ENCODE peak calls at places on chromosome 4, in four cellular contexts. R is M059J, F is HuH-7, I is psoas muscle. B is an unnamed sample.

GRCh38 chr4:34362654-34363053 is 1881.7 kb downstream of the ARAP2 start:
- DNase-seq in F (no peak), R (peak; percentile 7), I (no peak), B (no peak)

GRCh38 chr4:5524900-5525299 is 183.5 kb downstream of the EVC2 start:
- DNase-seq in F (no peak), R (peak; percentile 89), I (no peak), B (peak; percentile 63)

GRCh38 chr4:86544313-86544966 is 49.7 kb upstream of the PTPN13 start:
- DNase-seq in R (peak; percentile 11), F (no peak), I (no peak), B (no peak)

GRCh38 chr4:110009526-110009925 is 96.8 kb downstream of the EGF start:
- DNase-seq in R (no peak), F (no peak), I (no peak), B (no peak)

GRCh38 chr4:146998157-146998556 is 52.5 kb upstream of the TTC29 start:
- DNase-seq in F (no peak), I (no peak), R (no peak), B (no peak)

GRCh38 chr4:17544831-17545234 is 29.9 kb downstream of the CLRN2 start:
- DNase-seq in F (no peak), I (no peak), R (no peak), B (peak; percentile 65)

GRCh38 chr4:144709793-144710525 is 64.0 kb downstream of the HHIP start:
- DNase-seq in I (no peak), R (peak; percentile 94), F (no peak), B (no peak)

GRCh38 chr4:173076903-173077629 is 91.5 kb upstream of the GALNT7 start:
- DNase-seq in I (no peak), F (no peak), R (peak; percentile 42), B (no peak)

GRCh38 chr4:184448828-184449227 is 25.5 kb downstream of the IRF2 start:
- DNase-seq in I (peak; percentile 50), F (no peak), R (peak; percentile 84), B (peak; percentile 16)

GRCh38 chr4:86048426-86048825 is 311.4 kb downstream of the MAPK10 start:
- DNase-seq in R (peak; percentile 81), F (no peak), I (no peak), B (no peak)

GRCh38 chr4:145804134-145804533 is 124.2 kb downstream of the C4orf51 start:
- DNase-seq in I (no peak), F (peak; percentile 21), R (peak; percentile 68), B (no peak)

GRCh38 chr4:120839624-120839973 is 82.9 kb downstream of the PRDM5 start:
- DNase-seq in F (no peak), R (no peak), I (no peak), B (no peak)

GRCh38 chr4:112895785-112896184 is 153.7 kb upstream of the ANK2 start:
- DNase-seq in I (no peak), F (no peak), R (peak; percentile 6), B (no peak)

GRCh38 chr4:6855692-6856297 is 53.8 kb upstream of the TBC1D14 start:
- DNase-seq in R (peak; percentile 63), I (no peak), F (no peak), B (peak; percentile 57)

GRCh38 chr4:173223743-173224142 is 55.1 kb downstream of the GALNT7 start:
- DNase-seq in R (no peak), F (no peak), I (no peak), B (no peak)

GRCh38 chr4:169133932-169134331 is 123.9 kb upstream of the CBR4 start:
- DNase-seq in I (no peak), R (no peak), F (peak; percentile 42), B (peak; percentile 15)

GRCh38 chr4:76512000-76512399 is 77.0 kb downstream of the SHROOM3 start:
- DNase-seq in I (no peak), F (no peak), R (no peak), B (no peak)

GRCh38 chr4:170374770-170375169 is 285.0 kb upstream of the AADAT start:
- DNase-seq in I (no peak), R (no peak), F (peak; percentile 26), B (no peak)

GRCh38 chr4:3010998-3011397 is 47.6 kb downstream of the GRK4 start:
- DNase-seq in F (no peak), I (no peak), R (peak; percentile 38), B (no peak)

GRCh38 chr4:159250751-159251325 is 148.0 kb downstream of the RAPGEF2 start:
- DNase-seq in I (no peak), F (no peak), R (no peak), B (no peak)

GRCh38 chr4:152500798-152501434 is 35.0 kb downstream of the FBXW7 start:
- DNase-seq in F (no peak), R (peak; percentile 73), I (no peak), B (peak; percentile 43)

GRCh38 chr4:139595989-139596679 is 40.1 kb upstream of the SETD7 start:
- DNase-seq in I (peak; percentile 53), R (peak; percentile 76), F (no peak), B (no peak)

GRCh38 chr4:3523628-3524221 is 8.5 kb downstream of the LRPAP1 start:
- DNase-seq in R (no peak), I (no peak), F (no peak), B (no peak)

GRCh38 chr4:134200811-134201215 is 776 bp downstream of the PABPC4L start:
- DNase-seq in I (no peak), F (peak; percentile 27), R (no peak), B (no peak)

GRCh38 chr4:76624271-76624681 is 189.2 kb downstream of the SHROOM3 start:
- DNase-seq in R (peak; percentile 97), I (no peak), F (no peak), B (no peak)

GRCh38 chr4:137545461-137545861 is 13.2 kb upstream of the PCDH18 start:
- DNase-seq in I (no peak), R (peak; percentile 36), F (no peak), B (no peak)

GRCh38 chr4:115781528-115782146 is 668.2 kb upstream of the NDST4 start:
- DNase-seq in F (no peak), R (no peak), I (no peak), B (no peak)

GRCh38 chr4:184400891-184401290 is 73.5 kb downstream of the IRF2 start:
- DNase-seq in I (no peak), R (no peak), F (no peak), B (no peak)

GRCh38 chr4:69710580-69710979 is 49.8 kb downstream of the SULT1B1 start:
- DNase-seq in I (no peak), R (no peak), F (no peak), B (no peak)